ENCODE peak calls at places on chromosome 5, in five cellular contexts. T, U, X, Q and C are unnamed samples.

GRCh38 chr5:41817625-41818301 is 52.5 kb downstream of the OXCT1 start:
- DNase-seq in T (no peak), U (no peak), X (no peak), Q (no peak), C (no peak)

GRCh38 chr5:80360914-80361444 is 41.2 kb downstream of the SPZ1 start:
- DNase-seq in T (no peak), U (no peak), X (no peak), Q (no peak), C (no peak)

GRCh38 chr5:178642351-178642909 is 15.6 kb upstream of the CLK4 start:
- DNase-seq in T (peak), U (no peak), X (no peak), Q (no peak), C (no peak)

GRCh38 chr5:121273818-121274433 is 577.8 kb upstream of the FTMT start:
- DNase-seq in T (peak), U (no peak), X (no peak), Q (no peak), C (no peak)

GRCh38 chr5:158375531-158375930 is 516.6 kb upstream of the CLINT1 start:
- DNase-seq in T (no peak), U (no peak), X (no peak), Q (no peak), C (no peak)

GRCh38 chr5:2119578-2119977 is 236.9 kb upstream of the IRX4 start:
- DNase-seq in T (no peak), U (no peak), X (no peak), Q (no peak), C (no peak)

GRCh38 chr5:113488645-113489184 is 462 bp upstream of the MCC start:
- DNase-seq in T (peak), U (no peak), X (no peak), Q (no peak), C (no peak)

GRCh38 chr5:91182763-91183162 is 200.4 kb downstream of the ARRDC3 start:
- DNase-seq in T (no peak), U (no peak), X (no peak), Q (peak), C (no peak)

GRCh38 chr5:177085985-177086917 is at the start of gene FGFR4:
- DNase-seq in T (peak), U (peak), X (peak), Q (peak), C (peak)

GRCh38 chr5:89816038-89816437 is 593.5 kb downstream of the CETN3 start:
- DNase-seq in T (no peak), U (no peak), X (no peak), Q (no peak), C (no peak)

GRCh38 chr5:137738947-137739346 is 3.1 kb upstream of the KLHL3 start:
- DNase-seq in T (no peak), U (no peak), X (no peak), Q (no peak), C (no peak)

GRCh38 chr5:132203916-132204315 is 23.7 kb downstream of the P4HA2 start:
- DNase-seq in T (no peak), U (no peak), X (no peak), Q (no peak), C (no peak)

GRCh38 chr5:30894811-30895210 is 298.7 kb upstream of the CDH6 start:
- DNase-seq in T (no peak), U (no peak), X (no peak), Q (no peak), C (no peak)

GRCh38 chr5:39448504-39449128 is 23.8 kb upstream of the DAB2 start:
- DNase-seq in T (no peak), U (no peak), X (no peak), Q (no peak), C (no peak)

GRCh38 chr5:79255786-79256557 is 20.0 kb downstream of the JMY start:
- DNase-seq in T (peak), U (no peak), X (no peak), Q (no peak), C (no peak)

GRCh38 chr5:140633081-140633471 is at the start of gene CD14:
- DNase-seq in T (peak), U (no peak), X (peak), Q (no peak), C (no peak)

GRCh38 chr5:111197523-111197922 is 26.7 kb upstream of the CAMK4 start:
- DNase-seq in T (peak), U (no peak), X (no peak), Q (no peak), C (no peak)

GRCh38 chr5:15938961-15939360 is 240.6 kb downstream of the MARCHF11 start:
- DNase-seq in T (no peak), U (no peak), X (no peak), Q (no peak), C (no peak)

GRCh38 chr5:130055572-130055971 is 151.3 kb downstream of the CHSY3 start:
- DNase-seq in T (no peak), U (no peak), X (no peak), Q (no peak), C (no peak)

GRCh38 chr5:170312666-170313065 is 15.1 kb upstream of the LCP2 start:
- DNase-seq in T (no peak), U (no peak), X (no peak), Q (no peak), C (no peak)

GRCh38 chr5:39503148-39503547 is 78.4 kb upstream of the DAB2 start:
- DNase-seq in T (no peak), U (no peak), X (no peak), Q (no peak), C (no peak)

GRCh38 chr5:8097146-8097545 is 228.2 kb downstream of the MTRR start:
- DNase-seq in T (no peak), U (no peak), X (no peak), Q (no peak), C (no peak)

GRCh38 chr5:72137826-72138409 is 30.6 kb downstream of the MAP1B start:
- DNase-seq in T (no peak), U (no peak), X (no peak), Q (peak), C (no peak)

GRCh38 chr5:172830275-172830799 is 3.7 kb upstream of the ERGIC1 start:
- DNase-seq in T (no peak), U (no peak), X (no peak), Q (no peak), C (no peak)

GRCh38 chr5:129746884-129747283 is 1.0 kb upstream of the MINAR2 start:
- DNase-seq in T (no peak), U (no peak), X (no peak), Q (no peak), C (no peak)

GRCh38 chr5:139903805-139904565 is 108.4 kb downstream of the PSD2 start:
- DNase-seq in T (peak), U (no peak), X (no peak), Q (peak), C (peak)

GRCh38 chr5:165576678-165577275 is 2071.4 kb downstream of the MAT2B start:
- DNase-seq in T (no peak), U (no peak), X (no peak), Q (no peak), C (no peak)

GRCh38 chr5:55994502-55994997 is at the start of gene IL6ST:
- DNase-seq in T (peak), U (peak), X (no peak), Q (no peak), C (no peak)

GRCh38 chr5:131368866-131369265 is 105.0 kb downstream of the CDC42SE2 start:
- DNase-seq in T (no peak), U (no peak), X (no peak), Q (no peak), C (no peak)

GRCh38 chr5:68612972-68613371 is 397.4 kb downstream of the PIK3R1 start:
- DNase-seq in T (no peak), U (no peak), X (no peak), Q (no peak), C (no peak)

DNA sequence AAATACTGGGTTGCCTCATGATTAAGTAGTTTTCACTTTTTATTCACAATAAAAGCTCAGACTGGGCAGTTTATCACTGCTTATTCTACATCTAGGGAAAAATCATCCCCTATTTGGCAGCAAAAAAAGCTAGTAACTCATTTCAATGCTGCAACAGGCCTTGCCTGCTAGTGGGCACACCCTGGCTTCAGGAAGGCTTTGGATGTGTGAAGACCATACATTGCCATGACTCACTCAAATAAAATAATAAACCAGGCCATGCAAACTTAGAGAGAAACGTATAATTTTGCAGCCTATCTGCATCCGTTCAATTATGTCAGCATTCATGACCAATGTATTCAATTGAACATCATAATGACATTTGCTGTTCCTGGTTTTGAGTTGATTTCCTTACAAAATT is 402.9 kb downstream of the PIK3R1 start:
- DNase-seq in T (no peak), U (no peak), X (no peak), Q (no peak), C (no peak)
- TF ChIP-seq CTCF in T (no peak), U (no peak), X (no peak), Q (no peak), C (no peak)

DNA sequence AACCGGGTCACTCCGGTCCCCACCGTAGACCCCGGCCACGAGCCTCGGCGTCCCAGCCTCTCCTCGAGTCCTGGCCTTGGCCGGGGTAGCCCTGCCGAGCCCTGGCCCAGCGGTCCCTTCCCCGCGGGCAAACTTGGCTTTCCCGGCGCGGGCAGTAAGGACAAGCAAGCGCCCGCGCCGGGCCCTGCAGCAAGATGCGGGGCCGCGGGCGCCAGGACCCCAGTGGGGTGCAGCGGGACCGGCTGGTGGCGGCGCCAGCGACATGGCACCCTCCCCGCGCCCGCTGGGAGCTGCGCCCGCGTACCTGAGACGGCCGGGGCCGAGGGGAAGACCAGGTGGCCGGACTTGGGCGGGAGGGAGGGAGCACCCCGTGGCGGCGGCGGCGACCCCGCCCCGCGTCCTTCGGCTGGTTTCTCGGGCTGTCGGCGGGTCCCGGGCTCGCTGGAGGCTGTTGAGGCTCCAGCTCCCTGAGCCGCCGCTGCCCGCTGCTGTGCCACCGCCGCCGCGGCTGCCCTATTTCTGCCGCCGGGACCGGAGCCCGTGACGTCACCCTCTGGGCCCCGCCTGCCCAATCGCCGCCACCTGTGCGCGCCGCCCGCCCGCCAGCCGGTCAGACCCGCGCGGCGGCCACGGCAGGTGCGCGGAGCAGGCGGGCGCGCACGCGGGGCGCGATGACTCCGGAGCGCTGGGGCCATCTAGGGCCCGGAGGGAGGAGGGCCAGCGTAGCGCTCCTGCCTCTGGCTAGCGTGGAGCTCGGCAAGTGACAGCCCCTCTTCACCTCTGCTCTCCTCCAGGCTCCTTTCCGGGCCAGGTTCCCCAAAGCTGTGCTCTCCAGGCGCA is at the start of gene FSTL4:
- DNase-seq in T (peak), U (no peak), X (peak), Q (peak), C (no peak)
- TF ChIP-seq CTCF in T (no peak), U (no peak), X (no peak), Q (no peak), C (peak)

GRCh38 chr5:147448766-147449165 is 61.1 kb downstream of the DPYSL3 start:
- DNase-seq in T (no peak), U (no peak), X (no peak), Q (no peak), C (no peak)

GRCh38 chr5:147453901-147454814 is 55.7 kb downstream of the DPYSL3 start:
- DNase-seq in T (peak), U (peak), X (peak), Q (peak), C (peak)

GRCh38 chr5:147452137-147452838 is 57.6 kb downstream of the DPYSL3 start:
- DNase-seq in T (no peak), U (no peak), X (no peak), Q (no peak), C (no peak)

GRCh38 chr5:147451125-147451524 is 58.7 kb downstream of the DPYSL3 start:
- DNase-seq in T (no peak), U (no peak), X (no peak), Q (no peak), C (no peak)

DNA sequence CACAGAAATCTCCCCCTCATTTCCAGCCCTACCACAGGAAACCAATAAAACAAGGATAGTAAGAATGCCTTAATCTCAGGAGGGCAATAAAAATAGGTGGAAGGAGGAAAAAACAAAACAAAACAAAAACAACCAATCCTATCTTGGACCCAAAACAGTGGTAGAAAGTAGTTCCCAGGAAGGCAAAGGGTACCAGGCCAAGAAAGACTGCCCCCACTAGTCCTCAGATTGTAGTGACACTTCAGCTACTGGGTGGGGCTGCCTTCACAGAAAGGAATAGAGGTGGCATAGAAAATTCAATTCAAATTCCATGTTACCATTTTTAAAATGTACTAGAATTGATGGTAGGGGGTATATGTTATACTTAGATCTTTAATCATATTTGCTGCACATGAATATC is 59.3 kb downstream of the DPYSL3 start:
- DNase-seq in T (no peak), U (no peak), X (no peak), Q (no peak), C (no peak)
- TF ChIP-seq CTCF in T (no peak), U (no peak), X (no peak), Q (no peak), C (no peak)

DNA sequence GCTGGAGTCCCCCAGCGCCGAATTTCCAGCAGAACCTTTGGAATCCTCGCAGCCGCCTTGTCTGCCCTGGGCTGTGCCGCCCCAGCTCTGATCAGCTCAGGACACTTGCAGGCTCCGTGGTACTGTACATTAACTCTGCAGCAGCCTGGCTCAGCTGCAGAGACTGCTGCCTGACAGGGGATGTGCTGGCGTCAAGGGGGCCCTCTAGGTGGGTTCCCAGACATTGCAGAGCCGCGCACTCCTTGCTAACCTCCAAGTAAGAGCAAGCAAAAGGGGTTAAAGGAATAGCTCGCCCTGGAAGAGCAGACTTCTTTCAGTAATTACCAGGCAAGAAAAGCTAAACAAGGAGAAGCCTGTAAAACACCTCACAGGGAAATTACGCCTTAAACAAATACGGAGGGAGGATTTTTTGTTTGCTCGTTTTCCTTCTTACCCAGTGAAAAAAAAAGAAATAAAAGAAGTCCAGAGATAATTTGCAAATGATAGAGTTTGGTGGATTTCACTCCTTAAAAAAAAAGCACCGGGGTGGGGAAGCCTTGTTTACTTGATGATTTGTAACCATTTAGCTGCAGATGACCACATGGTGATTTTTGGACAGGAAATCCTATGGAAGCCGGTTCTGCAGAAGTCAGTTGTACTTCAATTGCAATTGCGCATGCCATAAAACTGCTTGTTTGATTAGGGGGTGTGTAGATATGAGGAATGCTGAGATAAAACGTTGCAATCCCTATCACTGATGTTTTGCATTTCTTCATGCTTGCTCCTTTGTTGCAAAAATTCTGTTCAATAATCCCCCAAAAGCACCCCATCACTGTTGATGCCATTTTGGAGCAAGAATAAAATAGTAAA is 305.8 kb downstream of the PDE4D start:
- DNase-seq in T (peak), U (no peak), X (peak), Q (no peak), C (no peak)
- TF ChIP-seq CTCF in T (no peak), U (no peak), X (no peak), Q (no peak), C (no peak)

DNA sequence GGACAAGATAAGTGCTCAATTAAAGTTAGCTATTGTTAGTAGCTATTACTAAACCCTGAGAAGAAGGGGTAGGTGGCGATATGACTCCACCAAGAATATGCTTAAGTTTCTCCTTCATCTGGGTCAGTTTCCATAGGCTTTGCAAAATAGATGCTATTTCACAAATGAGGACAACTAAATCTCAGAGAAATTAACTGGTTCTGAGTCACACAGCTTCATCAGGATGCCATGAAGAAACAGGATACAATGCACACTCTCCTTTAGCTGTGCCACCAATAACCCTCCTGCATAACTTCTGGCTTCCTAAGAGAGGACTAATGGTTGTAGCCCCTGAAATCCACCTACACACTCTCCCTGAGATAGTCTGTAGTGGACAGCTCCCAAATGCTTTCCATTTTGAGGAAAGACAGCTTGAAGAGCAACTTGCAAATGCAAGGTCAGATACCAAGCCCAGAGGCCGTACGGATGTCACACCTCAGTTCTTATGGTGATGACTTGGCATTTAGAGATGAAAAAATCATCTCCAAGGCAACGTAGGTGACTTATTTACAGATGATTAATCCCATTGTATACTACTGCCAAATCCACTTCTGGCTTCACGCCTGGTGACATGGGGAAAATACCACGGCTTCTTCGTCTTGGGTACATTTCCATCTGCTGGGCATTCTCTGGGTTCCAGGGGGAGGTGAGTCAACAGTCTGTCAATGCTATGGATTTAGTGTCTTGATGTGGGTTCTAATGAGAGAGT is 251.4 kb upstream of the IL12B start:
- DNase-seq in T (peak), U (no peak), X (no peak), Q (no peak), C (no peak)
- TF ChIP-seq CTCF in T (no peak), U (no peak), X (no peak), Q (no peak), C (peak)

GRCh38 chr5:32115985-32116384 is 58.1 kb downstream of the GOLPH3 start:
- DNase-seq in T (no peak), U (no peak), X (no peak), Q (no peak), C (no peak)
- TF ChIP-seq CTCF in T (no peak), U (no peak), X (no peak), Q (no peak), C (no peak)

DNA sequence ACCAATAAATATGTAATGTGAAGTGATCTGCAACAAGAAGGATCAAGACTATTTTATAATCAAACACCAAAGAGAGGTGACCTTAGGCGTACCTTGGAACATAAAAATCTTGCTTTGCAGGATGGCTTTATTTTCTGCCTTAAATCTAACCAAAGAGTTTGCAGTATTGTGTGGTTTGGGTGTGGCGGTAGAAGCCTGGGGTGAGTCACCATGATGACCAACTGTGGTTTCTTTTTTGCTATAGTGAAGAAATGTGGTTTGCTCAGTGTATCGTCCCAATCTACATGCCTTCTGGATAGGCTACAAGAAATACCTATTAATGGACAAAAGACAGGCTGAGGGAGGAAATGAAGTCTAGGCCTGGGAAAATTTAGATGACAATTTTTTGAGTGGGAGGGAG is 5.1 kb upstream of the CAST start:
- DNase-seq in T (peak), U (peak), X (no peak), Q (peak), C (no peak)
- TF ChIP-seq CTCF in T (no peak), U (no peak), X (no peak), Q (no peak), C (no peak)